ENCODE peak calls at places on chromosome 9, in four cellular contexts. One of them, this sample, is unnamed.
A peak's percentile ranks its signal among the peaks of the same experiment; 100 is the strongest.

GRCh38 chr9:35406183-35406959 is 83.5 kb upstream of the RUSC2 start:
- DNase-seq in K562: peak; percentile 33
- DNase-seq in H1: peak; percentile 99
- DNase-seq in left lung: peak; percentile 47
- DNase-seq in this sample: peak; percentile 80

GRCh38 chr9:124502711-124503702 is 4.2 kb downstream of the NR5A1 start:
- DNase-seq in left lung: no peak
- DNase-seq in K562: no peak
- DNase-seq in H1: peak; percentile 73
- DNase-seq in this sample: no peak

GRCh38 chr9:125839322-125839721 is 92.1 kb downstream of the PBX3 start:
- DNase-seq in K562: no peak
- DNase-seq in left lung: no peak
- DNase-seq in H1: no peak
- DNase-seq in this sample: no peak

GRCh38 chr9:122848256-122848943 is 20.0 kb upstream of the PDCL start:
- DNase-seq in K562: no peak
- DNase-seq in left lung: no peak
- DNase-seq in H1: no peak
- DNase-seq in this sample: no peak

GRCh38 chr9:132071847-132072507 is 7.7 kb downstream of the MED27 start:
- DNase-seq in H1: no peak
- DNase-seq in left lung: no peak
- DNase-seq in K562: no peak
- DNase-seq in this sample: no peak

GRCh38 chr9:69131682-69132081 is 42.4 kb upstream of the TJP2 start:
- DNase-seq in K562: no peak
- DNase-seq in H1: no peak
- DNase-seq in left lung: no peak
- DNase-seq in this sample: no peak

GRCh38 chr9:34956648-34957047 is 1.4 kb upstream of the PHF24 start:
- DNase-seq in left lung: no peak
- DNase-seq in H1: no peak
- DNase-seq in K562: no peak
- DNase-seq in this sample: no peak

GRCh38 chr9:123678038-123678877 is 251.7 kb downstream of the DENND1A start:
- DNase-seq in H1: no peak
- DNase-seq in K562: no peak
- DNase-seq in left lung: no peak
- DNase-seq in this sample: no peak

GRCh38 chr9:33270146-33270545 is 5.3 kb downstream of the CHMP5 start:
- DNase-seq in K562: no peak
- DNase-seq in H1: no peak
- DNase-seq in left lung: no peak
- DNase-seq in this sample: no peak

GRCh38 chr9:36932198-36932597 is 101.9 kb downstream of the PAX5 start:
- DNase-seq in H1: no peak
- DNase-seq in K562: no peak
- DNase-seq in left lung: no peak
- DNase-seq in this sample: no peak

GRCh38 chr9:137316012-137316981 is 14.2 kb upstream of the NRARP start:
- DNase-seq in left lung: peak; percentile 40
- DNase-seq in K562: peak; percentile 94
- DNase-seq in H1: peak; percentile 79
- DNase-seq in this sample: no peak

GRCh38 chr9:104740596-104740995 is 6.9 kb upstream of the NIPSNAP3A start:
- DNase-seq in left lung: no peak
- DNase-seq in K562: no peak
- DNase-seq in H1: no peak
- DNase-seq in this sample: no peak

GRCh38 chr9:10268500-10269485 is 344.0 kb downstream of the PTPRD start:
- DNase-seq in left lung: no peak
- DNase-seq in K562: no peak
- DNase-seq in H1: peak; percentile 73
- DNase-seq in this sample: peak; percentile 41

GRCh38 chr9:5835808-5836207 is 2.9 kb upstream of the ERMP1 start:
- DNase-seq in left lung: no peak
- DNase-seq in H1: no peak
- DNase-seq in K562: no peak
- DNase-seq in this sample: no peak

GRCh38 chr9:131986089-131986488 is 93.6 kb downstream of the MED27 start:
- DNase-seq in left lung: no peak
- DNase-seq in K562: no peak
- DNase-seq in H1: no peak
- DNase-seq in this sample: no peak

GRCh38 chr9:89475891-89476440 is 21.9 kb downstream of the SEMA4D start:
- DNase-seq in left lung: no peak
- DNase-seq in K562: no peak
- DNase-seq in H1: no peak
- DNase-seq in this sample: no peak

GRCh38 chr9:87383341-87384150 is 114.1 kb upstream of the DAPK1 start:
- DNase-seq in left lung: no peak
- DNase-seq in K562: no peak
- DNase-seq in H1: no peak
- DNase-seq in this sample: no peak

GRCh38 chr9:15510789-15511575 is at the start of gene PSIP1:
- DNase-seq in K562: peak; percentile 77
- DNase-seq in left lung: peak; percentile 82
- DNase-seq in H1: peak; percentile 86
- DNase-seq in this sample: no peak

GRCh38 chr9:27447036-27447700 is 76.9 kb upstream of the IFNK start:
- DNase-seq in H1: no peak
- DNase-seq in K562: no peak
- DNase-seq in left lung: no peak
- DNase-seq in this sample: no peak

GRCh38 chr9:92140074-92140753 is 25.0 kb upstream of the SPTLC1 start:
- DNase-seq in left lung: peak; percentile 79
- DNase-seq in H1: peak; percentile 97
- DNase-seq in K562: peak; percentile 74
- DNase-seq in this sample: peak; percentile 60

GRCh38 chr9:112074250-112075008 is 100.7 kb downstream of the SUSD1 start:
- DNase-seq in H1: peak; percentile 64
- DNase-seq in left lung: peak; percentile 60
- DNase-seq in K562: peak; percentile 41
- DNase-seq in this sample: no peak

GRCh38 chr9:16721972-16722371 is 148.5 kb downstream of the BNC2 start:
- DNase-seq in H1: no peak
- DNase-seq in K562: no peak
- DNase-seq in left lung: no peak
- DNase-seq in this sample: no peak

GRCh38 chr9:91421022-91421765 is 2.4 kb downstream of the NFIL3 start:
- DNase-seq in K562: no peak
- DNase-seq in left lung: peak; percentile 47
- DNase-seq in H1: peak; percentile 66
- DNase-seq in this sample: no peak

GRCh38 chr9:35488566-35489312 is 1.2 kb upstream of the RUSC2 start:
- DNase-seq in left lung: no peak
- DNase-seq in H1: no peak
- DNase-seq in K562: no peak
- DNase-seq in this sample: no peak

GRCh38 chr9:125126019-125126746 is 17.1 kb downstream of the SCAI start:
- DNase-seq in K562: peak; percentile 34
- DNase-seq in H1: peak; percentile 33
- DNase-seq in left lung: peak; percentile 90
- DNase-seq in this sample: no peak

GRCh38 chr9:110842169-110842568 is 173.6 kb downstream of the MUSK start:
- DNase-seq in H1: no peak
- DNase-seq in K562: no peak
- DNase-seq in left lung: no peak
- DNase-seq in this sample: peak; percentile 16

GRCh38 chr9:19782005-19782404 is 6.8 kb downstream of the SLC24A2 start:
- DNase-seq in K562: no peak
- DNase-seq in H1: no peak
- DNase-seq in left lung: no peak
- DNase-seq in this sample: no peak

GRCh38 chr9:91059713-91060112 is 258.1 kb downstream of the SYK start:
- DNase-seq in H1: peak; percentile 11
- DNase-seq in K562: no peak
- DNase-seq in left lung: no peak
- DNase-seq in this sample: no peak

GRCh38 chr9:115204827-115205506 is 87.0 kb upstream of the TNC start:
- DNase-seq in left lung: no peak
- DNase-seq in K562: no peak
- DNase-seq in H1: no peak
- DNase-seq in this sample: no peak

GRCh38 chr9:79667716-79668458 is 96.1 kb downstream of the TLE4 start:
- DNase-seq in left lung: no peak
- DNase-seq in H1: no peak
- DNase-seq in K562: no peak
- DNase-seq in this sample: no peak

GRCh38 chr9:98998441-98999151 is 54.9 kb downstream of the COL15A1 start:
- DNase-seq in K562: peak; percentile 87
- DNase-seq in left lung: peak; percentile 77
- DNase-seq in H1: peak; percentile 97
- DNase-seq in this sample: peak; percentile 71

GRCh38 chr9:137306546-137307254 is 4.6 kb upstream of the NRARP start:
- DNase-seq in K562: peak; percentile 5
- DNase-seq in H1: no peak
- DNase-seq in left lung: peak; percentile 38
- DNase-seq in this sample: no peak

DNA sequence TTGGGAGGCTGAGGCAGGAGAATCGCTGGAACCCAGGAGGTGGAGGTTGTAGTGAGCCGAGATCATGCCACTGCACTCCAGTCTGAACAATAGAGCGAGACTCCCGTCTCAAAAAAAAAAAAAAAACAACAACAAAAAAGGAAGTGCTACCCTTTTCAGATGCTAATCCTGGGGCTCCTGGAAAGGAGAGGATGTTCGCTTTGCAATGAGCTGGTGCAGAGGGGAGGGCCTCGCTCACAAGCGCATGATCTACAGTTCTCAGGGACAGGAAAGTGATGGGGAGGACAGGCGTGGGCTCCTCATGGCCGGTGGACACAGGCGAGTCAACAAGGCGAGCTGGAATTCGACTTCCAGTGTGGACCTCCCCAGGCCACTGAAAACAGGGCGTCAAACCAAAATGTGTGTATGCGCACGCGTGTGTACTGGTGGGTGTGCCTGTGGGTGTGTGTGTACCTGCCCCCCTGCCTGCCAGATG is 54.2 kb downstream of the USP20 start:
- DNase-seq in H1: no peak
- DNase-seq in left lung: no peak
- DNase-seq in K562: no peak
- DNase-seq in this sample: no peak
- H3K27ac ChIP-seq in H1: peak overlapping the region; percentile 56
- H3K27ac ChIP-seq in left lung: peak overlapping the region; percentile 96
- H3K27ac ChIP-seq in K562: no peak overlapping the region
- H3K27ac ChIP-seq in this sample: no peak overlapping the region

GRCh38 chr9:136119259-136120118 is 814 bp upstream of the TMEM250 start:
- DNase-seq in H1: no peak
- DNase-seq in left lung: no peak
- DNase-seq in K562: peak; percentile 50
- DNase-seq in this sample: no peak

GRCh38 chr9:136118367-136119258 is at the start of gene TMEM250:
- DNase-seq in H1: peak; percentile 94
- DNase-seq in K562: peak; percentile 98
- DNase-seq in left lung: peak; percentile 97
- DNase-seq in this sample: peak; percentile 93

GRCh38 chr9:136120438-136120844 is 1.8 kb upstream of the TMEM250 start:
- DNase-seq in H1: no peak
- DNase-seq in K562: no peak
- DNase-seq in left lung: no peak
- DNase-seq in this sample: no peak

GRCh38 chr9:136121801-136122200 is 3.1 kb upstream of the TMEM250 start:
- DNase-seq in K562: no peak
- DNase-seq in left lung: no peak
- DNase-seq in H1: no peak
- DNase-seq in this sample: no peak

DNA sequence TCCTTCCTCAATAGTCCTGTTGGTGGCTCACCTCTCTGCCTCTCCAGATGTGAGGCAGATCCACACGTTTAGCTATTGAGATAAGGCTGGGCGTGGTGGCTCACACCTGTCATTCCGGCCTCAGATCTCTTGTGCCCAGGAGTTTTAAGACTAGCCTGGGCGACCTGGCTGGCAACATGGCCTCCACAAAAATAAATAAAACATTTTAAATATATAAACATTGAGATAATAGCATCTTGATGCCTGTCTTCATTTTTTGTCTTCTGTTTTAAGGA is 1.4 kb upstream of the TMEM250 start:
- DNase-seq in left lung: no peak
- DNase-seq in H1: no peak
- DNase-seq in K562: no peak
- DNase-seq in this sample: no peak
- H3K4me3 ChIP-seq in left lung: no peak overlapping the region
- H3K4me3 ChIP-seq in H1: no peak overlapping the region
- H3K4me3 ChIP-seq in K562: peak overlapping the region; percentile 82
- H3K4me3 ChIP-seq in this sample: no peak overlapping the region

DNA sequence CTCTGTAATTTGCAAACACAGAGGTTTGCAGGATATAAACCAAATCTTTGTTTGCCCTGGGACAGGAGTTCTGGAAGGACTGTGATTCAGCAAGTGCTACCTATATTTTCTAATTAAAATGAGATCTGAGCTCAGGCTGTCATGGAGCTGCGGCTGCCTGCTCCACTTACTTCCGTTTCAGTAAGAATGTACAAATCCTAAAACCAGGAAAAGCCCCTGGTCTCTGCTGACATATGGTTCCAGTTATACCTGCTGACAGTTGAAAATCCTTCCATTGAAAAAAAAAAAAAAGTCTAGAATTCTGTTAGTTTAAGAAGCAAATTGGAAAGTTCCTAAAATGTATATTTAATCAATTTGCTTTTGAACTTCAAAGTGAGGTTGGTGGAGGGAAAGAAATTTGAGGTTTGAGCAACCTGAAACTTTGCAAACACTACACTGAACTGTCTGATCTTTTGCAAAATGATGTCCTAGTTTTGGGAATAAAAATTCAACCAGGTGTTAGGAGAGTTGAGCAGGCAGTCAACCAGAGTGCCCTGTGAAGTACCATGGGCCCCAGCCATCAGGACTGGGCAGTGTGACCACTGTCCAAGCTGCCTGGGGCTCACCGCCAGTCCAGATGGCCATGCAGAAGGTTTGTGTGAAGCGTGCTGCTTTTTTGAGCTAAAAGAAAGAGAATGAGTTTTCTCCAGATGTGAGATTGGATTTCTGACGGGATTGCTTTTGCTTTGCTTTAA is 50.6 kb downstream of the SHB start:
- DNase-seq in H1: no peak
- DNase-seq in left lung: no peak
- DNase-seq in K562: no peak
- DNase-seq in this sample: no peak
- H3K27ac ChIP-seq in H1: no peak overlapping the region
- H3K27ac ChIP-seq in left lung: peak overlapping the region; percentile 50
- H3K27ac ChIP-seq in K562: no peak overlapping the region
- H3K27ac ChIP-seq in this sample: no peak overlapping the region

DNA sequence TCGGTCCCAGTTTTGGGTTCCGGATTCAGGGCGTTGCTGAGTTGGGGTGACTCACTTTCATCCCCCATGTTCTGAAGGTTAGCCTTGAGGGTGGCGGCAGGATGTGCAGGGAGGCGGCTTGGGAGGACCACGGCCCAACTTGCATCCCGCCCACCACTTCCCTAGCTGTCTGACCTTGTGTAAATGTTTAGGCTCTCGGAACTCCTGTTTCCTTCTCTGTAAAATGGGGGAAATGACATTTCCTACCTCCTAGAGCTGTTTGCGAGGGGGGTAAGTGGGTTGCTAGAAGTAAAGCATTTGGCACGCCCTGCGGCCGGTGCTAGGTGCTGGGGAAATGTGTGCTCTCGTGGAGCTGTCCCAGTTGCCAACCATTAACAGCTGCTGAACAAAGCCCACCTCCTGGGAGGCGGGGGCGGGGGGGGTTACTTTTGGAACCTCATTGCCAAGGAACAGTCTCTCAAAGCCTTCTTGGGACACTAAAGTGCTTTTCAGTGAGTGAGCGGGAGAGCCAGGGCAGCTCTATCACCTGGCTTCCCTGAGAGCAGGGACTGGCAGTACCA is 27.5 kb downstream of the PTGES2 start:
- DNase-seq in K562: no peak
- DNase-seq in H1: no peak
- DNase-seq in left lung: no peak
- DNase-seq in this sample: no peak
- H3K4me3 ChIP-seq in K562: peak overlapping the region; percentile 49
- H3K4me3 ChIP-seq in H1: no peak overlapping the region
- H3K4me3 ChIP-seq in left lung: peak overlapping the region; percentile 30
- H3K4me3 ChIP-seq in this sample: no peak overlapping the region